ENCODE peak calls at places on chromosomes 16 and 17, in four cellular contexts. G is SK-N-SH, P is stomach, I is prostate gland. K is an unnamed sample. For H3K4me1, the result is how much of the 10 kb centered on the place peaks cover.

GRCh38 chr17:5706835-5707234 is 122.5 kb upstream of the NLRP1 start:
- DNase-seq in I (peak), G (peak), P (peak), K (peak)

GRCh38 chr16:31711344-31711845 is 162.2 kb upstream of the ZNF267 start:
- DNase-seq in G (no peak), I (no peak), P (no peak), K (no peak)

GRCh38 chr16:73878616-73879015 is 418.0 kb upstream of the PSMD7 start:
- DNase-seq in I (peak), G (peak), P (no peak), K (no peak)

GRCh38 chr16:11797957-11798299 is 870 bp upstream of the ZC3H7A start:
- DNase-seq in G (peak), I (no peak), P (no peak), K (no peak)

GRCh38 chr17:64786337-64786736 is 124.2 kb upstream of the SMURF2 start:
- DNase-seq in I (no peak), G (no peak), P (no peak), K (no peak)

GRCh38 chr17:444879-445454 is 92.4 kb upstream of the RPH3AL start:
- DNase-seq in P (no peak), G (no peak), I (no peak), K (no peak)

GRCh38 chr17:78517421-78517820 is 59.8 kb downstream of the DNAH17 start:
- DNase-seq in G (peak), P (no peak), I (no peak), K (no peak)

GRCh38 chr17:64492481-64493109 is 4.3 kb downstream of the POLG2 start:
- DNase-seq in G (peak), P (no peak), I (no peak), K (no peak)

GRCh38 chr16:15785386-15786059 is 71.3 kb downstream of the MYH11 start:
- DNase-seq in I (no peak), G (no peak), P (no peak), K (no peak)

GRCh38 chr16:23478566-23478965 is 25.6 kb upstream of the COG7 start:
- DNase-seq in P (no peak), I (no peak), G (no peak), K (no peak)

GRCh38 chr16:78987676-78988075 is 612.9 kb downstream of the MAF start:
- DNase-seq in P (no peak), G (no peak), I (peak), K (no peak)

DNA sequence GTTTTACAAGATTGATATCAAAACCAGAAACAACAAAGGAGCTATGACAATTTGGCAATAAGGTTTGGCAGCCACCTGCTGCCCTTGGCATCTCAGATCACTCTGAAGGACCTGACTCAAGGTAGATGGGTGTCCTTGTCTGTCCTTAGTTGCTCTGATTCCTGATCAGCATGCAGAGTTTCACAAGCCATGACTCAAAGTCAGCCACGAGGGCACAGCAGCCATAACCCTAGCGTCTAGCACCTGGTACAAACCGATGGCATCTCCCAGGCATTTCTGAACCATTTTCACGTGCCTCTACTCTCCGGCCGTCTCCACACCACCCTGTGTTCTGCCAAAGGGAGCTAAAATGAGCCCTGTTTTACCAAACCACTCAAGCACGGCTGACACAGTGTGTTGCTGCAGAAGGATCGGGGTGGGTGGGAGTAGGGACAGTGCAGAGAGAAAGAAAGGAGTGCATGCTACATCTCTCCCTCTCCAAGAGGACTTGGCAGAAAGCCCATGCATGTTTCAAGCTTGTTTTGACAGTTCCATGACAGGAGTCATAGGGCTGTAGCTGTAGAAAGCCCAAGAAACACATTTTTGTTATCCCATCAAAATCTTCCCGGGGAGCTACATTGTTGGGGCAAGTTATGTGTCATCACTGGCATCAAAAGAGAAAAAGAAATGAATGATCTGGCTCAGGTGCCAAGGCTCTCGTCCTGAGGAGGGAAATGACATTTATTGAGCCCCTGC is 297.3 kb downstream of the ABCC12 start:
- DNase-seq in P (no peak), G (no peak), I (no peak), K (no peak)
- TF ChIP-seq POLR2AphosphoS5 in P (no peak), G (no peak), I (no peak), K (no peak)

GRCh38 chr17:2040219-2040827 is 1.5 kb upstream of the OVCA2 start:
- DNase-seq in P (no peak), I (no peak), G (no peak), K (no peak)
- TF ChIP-seq CTCF in P (no peak), I (no peak), G (no peak), K (no peak)

GRCh38 chr16:67558859-67559258 is 3.5 kb upstream of the CTCF start:
- DNase-seq in P (no peak), G (no peak), I (no peak), K (no peak)
- H3K4me1 ChIP-seq in P (under half), G (under half), I (under half), K (under half)

DNA sequence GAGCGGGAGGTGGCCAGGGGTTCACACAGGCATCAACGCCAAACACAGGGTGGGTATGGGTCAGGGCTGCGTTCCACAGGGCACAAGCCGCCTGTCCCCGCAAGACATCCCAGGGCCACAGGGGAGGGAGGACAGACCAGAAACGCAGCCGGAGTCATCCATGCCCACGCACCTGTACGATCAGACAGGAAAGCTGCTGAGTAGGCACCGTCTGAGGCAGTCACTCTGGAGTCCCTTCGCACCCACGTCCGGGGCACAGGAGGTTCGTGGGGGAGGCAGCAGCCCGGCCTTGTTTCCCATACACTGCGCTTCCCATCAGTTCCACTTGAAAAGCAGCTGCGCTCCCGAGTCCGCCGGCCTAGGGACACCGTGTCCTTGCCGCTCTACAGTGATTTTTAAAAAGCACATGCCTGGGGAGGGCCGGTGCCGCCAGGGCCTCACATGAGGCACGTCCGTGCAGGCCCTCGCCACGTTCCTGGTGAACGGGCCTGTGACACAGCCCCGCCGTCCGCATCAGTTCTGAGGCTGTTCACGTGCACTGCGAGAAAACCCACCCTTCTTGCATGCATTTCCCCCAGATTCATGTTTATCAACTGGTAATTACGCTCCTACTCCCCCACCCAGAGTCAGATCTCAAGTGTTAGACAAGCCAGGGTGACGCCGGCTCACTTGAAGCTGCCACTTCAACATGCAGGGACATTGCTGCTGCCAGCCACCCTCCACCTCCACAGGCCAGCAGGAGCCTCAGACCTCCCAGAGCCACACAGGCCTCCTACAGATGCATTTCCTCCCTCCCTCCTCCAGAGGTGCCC is 34.8 kb downstream of the WDR45B start:
- DNase-seq in P (no peak), I (peak), G (peak), K (no peak)
- TF ChIP-seq POLR2AphosphoS5 in P (no peak), I (peak), G (no peak), K (no peak)

DNA sequence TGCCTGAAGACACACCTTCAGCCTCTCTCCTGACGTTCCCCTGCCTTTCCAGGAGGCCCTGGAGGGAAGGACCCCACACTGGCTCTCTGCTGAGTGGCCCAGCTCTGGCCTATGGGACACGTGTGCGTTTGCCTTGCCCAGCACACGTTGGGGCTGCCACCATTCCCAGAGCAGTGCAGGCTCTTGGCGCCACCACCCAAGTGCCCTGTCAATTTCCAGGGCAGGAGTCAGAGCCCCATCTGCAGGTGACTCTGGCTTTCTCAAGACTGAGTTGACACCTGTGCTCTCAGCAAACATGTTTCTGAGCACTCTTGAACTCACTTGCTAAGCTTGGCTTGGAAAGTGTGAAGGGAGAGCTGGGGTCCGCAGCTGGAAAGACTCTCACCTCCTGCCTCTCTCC is 4.7 kb upstream of the IRF8 start:
- DNase-seq in I (no peak), P (no peak), G (no peak), K (no peak)
- TF ChIP-seq CTCF in I (no peak), P (no peak), G (no peak), K (no peak)

DNA sequence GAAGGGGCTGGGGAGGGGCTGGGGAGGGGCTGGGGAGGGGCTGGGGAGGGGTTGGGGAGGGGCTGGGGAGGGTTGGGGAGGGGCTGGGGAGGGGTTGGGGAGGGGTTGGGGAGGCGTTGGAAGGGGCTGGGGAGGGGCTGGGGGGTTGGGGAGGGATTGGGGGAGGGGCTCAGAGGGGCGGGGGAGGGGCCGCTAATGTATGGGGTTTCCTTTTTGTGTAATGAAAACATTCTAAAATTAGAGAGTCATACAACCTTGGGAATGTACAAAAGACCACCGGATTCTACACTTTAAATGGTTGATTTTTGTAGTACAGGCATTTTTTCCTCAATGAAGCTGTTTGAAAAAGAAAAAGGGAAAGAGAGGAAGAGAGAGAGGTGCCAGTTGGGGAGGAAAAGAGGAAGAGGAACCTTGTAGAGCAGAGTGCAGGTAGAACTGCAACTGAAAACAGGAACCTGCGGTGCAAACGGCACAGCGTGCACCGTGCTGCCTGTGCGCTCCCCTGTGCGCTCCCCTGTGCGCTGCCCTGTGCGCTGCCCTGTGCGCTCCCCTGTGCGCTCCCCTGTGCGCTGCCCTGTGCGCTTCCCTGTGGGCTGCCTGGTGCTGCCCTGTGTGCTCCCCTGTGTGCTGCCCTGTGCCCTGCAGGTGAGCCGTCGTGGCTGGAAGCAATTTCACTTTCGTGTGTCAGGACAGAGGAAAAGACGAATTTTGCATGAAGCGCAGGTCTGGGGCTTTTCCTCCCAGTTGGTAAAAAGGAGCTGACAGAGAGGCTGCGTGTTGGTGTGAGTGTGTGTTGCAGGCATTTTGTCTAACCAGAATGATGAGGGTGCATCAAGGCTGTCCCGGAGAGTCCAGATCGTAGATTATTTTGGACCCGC is 40.8 kb downstream of the METRNL start:
- DNase-seq in I (no peak), P (no peak), G (no peak), K (no peak)
- H3K4me1 ChIP-seq in I (under half), P (under half), G (under half), K (under half)

GRCh38 chr17:48569676-48570324 is 8.3 kb downstream of the HOXB4 start:
- DNase-seq in P (no peak), G (no peak), I (no peak), K (no peak)

GRCh38 chr17:48571826-48572417 is 6.2 kb downstream of the HOXB4 start:
- DNase-seq in P (no peak), G (no peak), I (no peak), K (no peak)

GRCh38 chr17:48568499-48569259 is 9.5 kb downstream of the HOXB4 start:
- DNase-seq in P (no peak), G (no peak), I (no peak), K (no peak)

GRCh38 chr17:48571024-48571818 is 6.9 kb downstream of the HOXB4 start:
- DNase-seq in P (no peak), I (no peak), G (no peak), K (no peak)

DNA sequence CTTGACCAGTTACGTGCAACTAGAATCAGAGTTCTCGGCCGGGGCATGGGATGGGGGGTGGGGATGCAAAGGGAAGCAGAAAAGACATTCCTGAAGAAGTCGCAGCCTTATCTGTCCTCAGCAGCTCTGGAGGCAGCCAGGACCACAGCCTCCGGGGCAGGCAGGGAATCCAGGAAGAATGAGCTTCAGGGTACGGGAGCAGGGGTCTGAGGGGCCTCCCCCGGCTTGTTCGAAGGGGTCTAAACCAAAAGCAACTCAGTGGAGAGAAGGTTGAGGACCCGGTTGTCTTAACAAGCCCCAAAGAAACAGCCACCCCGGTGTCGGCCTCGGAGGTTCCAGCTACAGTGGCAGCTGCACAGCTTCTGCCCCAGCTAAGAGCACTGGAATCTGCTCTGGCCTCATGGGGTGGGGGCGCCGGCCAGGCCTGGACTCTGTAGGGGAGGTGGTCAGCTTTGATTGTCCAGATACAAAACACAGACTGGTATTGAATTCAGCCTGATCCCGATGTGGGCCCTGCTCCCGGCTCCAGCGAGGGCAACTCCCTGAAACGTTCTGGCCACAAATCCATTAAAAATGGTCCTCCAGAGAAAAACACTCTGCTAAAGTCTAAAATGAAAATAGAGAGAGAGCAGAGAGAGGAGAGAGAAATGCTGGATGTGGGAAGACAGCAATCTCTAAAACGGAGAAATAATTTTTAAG is 7.7 kb downstream of the HOXB4 start:
- DNase-seq in P (no peak), G (no peak), I (no peak), K (no peak)
- TF ChIP-seq POLR2AphosphoS5 in P (no peak), G (no peak), I (no peak), K (no peak)

GRCh38 chr17:79909121-79909520 is 69.9 kb upstream of the CBX4 start:
- DNase-seq in P (no peak), I (no peak), G (no peak), K (no peak)

GRCh38 chr17:79907855-79908254 is 68.6 kb upstream of the CBX4 start:
- DNase-seq in I (no peak), G (no peak), P (no peak), K (no peak)

GRCh38 chr17:79904865-79905264 is 65.6 kb upstream of the CBX4 start:
- DNase-seq in I (no peak), P (no peak), G (no peak), K (no peak)

GRCh38 chr17:79907217-79907715 is 68.0 kb upstream of the CBX4 start:
- DNase-seq in G (no peak), P (no peak), I (no peak), K (no peak)

DNA sequence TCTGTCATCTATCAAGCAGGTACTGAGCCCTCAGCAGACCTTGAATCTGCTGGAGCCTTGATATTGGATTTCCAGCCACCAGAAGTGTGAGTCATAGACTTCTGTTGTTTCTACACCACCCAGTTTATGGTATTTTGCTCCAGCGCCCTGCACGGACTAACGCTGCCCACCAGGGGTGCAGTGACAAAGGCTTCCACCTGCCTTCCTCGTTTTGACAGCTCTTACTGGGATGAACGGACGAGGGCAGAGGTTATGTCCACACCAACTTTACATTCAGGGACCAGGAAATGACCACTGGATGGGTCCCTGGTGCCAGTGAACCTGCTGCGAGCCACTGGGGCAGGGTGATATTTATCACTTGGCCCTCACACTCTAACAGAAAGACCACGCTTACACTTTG is 66.6 kb upstream of the CBX4 start:
- DNase-seq in P (no peak), I (no peak), G (peak), K (no peak)
- TF ChIP-seq CTCF in P (no peak), I (no peak), G (peak), K (no peak)

K was measured in vagina.